ENCODE peak calls at places on chromosomes 7 and 10, in seven cellular contexts. One of them, this sample, is unnamed.

GRCh38 chr7:28800150-28800549 is 158.0 kb downstream of the TRIL start:
- DNase-seq in brain microvascular endothelial cell: no peak
- DNase-seq in fibroblast of the aortic adventitia: no peak
- DNase-seq in RWPE1: no peak
- DNase-seq in HCT116: no peak
- DNase-seq in A549: no peak
- DNase-seq in IMR-90: no peak
- DNase-seq in this sample: no peak

GRCh38 chr7:101126651-101127459 is at the start of gene SERPINE1:
- DNase-seq in A549: peak; percentile 98
- DNase-seq in brain microvascular endothelial cell: peak; percentile 100
- DNase-seq in RWPE1: peak; percentile 99
- DNase-seq in fibroblast of the aortic adventitia: peak; percentile 100
- DNase-seq in HCT116: peak; percentile 86
- DNase-seq in IMR-90: peak; percentile 100
- DNase-seq in this sample: peak; percentile 100

GRCh38 chr7:97819161-97819560 is 53.0 kb downstream of the ASNS start:
- DNase-seq in RWPE1: no peak
- DNase-seq in IMR-90: no peak
- DNase-seq in fibroblast of the aortic adventitia: no peak
- DNase-seq in A549: peak; percentile 7
- DNase-seq in brain microvascular endothelial cell: no peak
- DNase-seq in HCT116: peak; percentile 15
- DNase-seq in this sample: no peak

GRCh38 chr10:114279289-114279688 is 40.2 kb downstream of the VWA2 start:
- DNase-seq in A549: no peak
- DNase-seq in brain microvascular endothelial cell: no peak
- DNase-seq in HCT116: no peak
- DNase-seq in RWPE1: no peak
- DNase-seq in fibroblast of the aortic adventitia: no peak
- DNase-seq in IMR-90: no peak
- DNase-seq in this sample: no peak

GRCh38 chr7:101650579-101651081 is 21.5 kb upstream of the MYL10 start:
- DNase-seq in RWPE1: no peak
- DNase-seq in HCT116: no peak
- DNase-seq in A549: no peak
- DNase-seq in brain microvascular endothelial cell: no peak
- DNase-seq in IMR-90: no peak
- DNase-seq in fibroblast of the aortic adventitia: peak; percentile 5
- DNase-seq in this sample: no peak

GRCh38 chr7:5692845-5693278 is 88.6 kb downstream of the RNF216 start:
- DNase-seq in HCT116: no peak
- DNase-seq in RWPE1: peak; percentile 69
- DNase-seq in IMR-90: peak; percentile 82
- DNase-seq in fibroblast of the aortic adventitia: peak; percentile 60
- DNase-seq in A549: peak; percentile 74
- DNase-seq in brain microvascular endothelial cell: peak; percentile 73
- DNase-seq in this sample: peak; percentile 79

GRCh38 chr10:50917486-50917885 is 32.1 kb upstream of the A1CF start:
- DNase-seq in brain microvascular endothelial cell: peak; percentile 75
- DNase-seq in HCT116: no peak
- DNase-seq in fibroblast of the aortic adventitia: peak; percentile 80
- DNase-seq in A549: no peak
- DNase-seq in IMR-90: peak; percentile 74
- DNase-seq in RWPE1: peak; percentile 53
- DNase-seq in this sample: peak; percentile 20

GRCh38 chr7:70154521-70155180 is 556.4 kb downstream of the AUTS2 start:
- DNase-seq in brain microvascular endothelial cell: no peak
- DNase-seq in IMR-90: no peak
- DNase-seq in A549: no peak
- DNase-seq in RWPE1: no peak
- DNase-seq in HCT116: no peak
- DNase-seq in fibroblast of the aortic adventitia: no peak
- DNase-seq in this sample: no peak

GRCh38 chr7:18200855-18201254 is 173.2 kb upstream of the PRPS1L1 start:
- DNase-seq in fibroblast of the aortic adventitia: no peak
- DNase-seq in A549: no peak
- DNase-seq in brain microvascular endothelial cell: no peak
- DNase-seq in HCT116: no peak
- DNase-seq in IMR-90: no peak
- DNase-seq in RWPE1: no peak
- DNase-seq in this sample: no peak

GRCh38 chr7:66169616-66170015 is 35.5 kb upstream of the TPST1 start:
- DNase-seq in HCT116: no peak
- DNase-seq in brain microvascular endothelial cell: no peak
- DNase-seq in A549: no peak
- DNase-seq in RWPE1: peak; percentile 33
- DNase-seq in IMR-90: no peak
- DNase-seq in fibroblast of the aortic adventitia: no peak
- DNase-seq in this sample: no peak
- TF ChIP-seq CTCF in HCT116: no peak
- TF ChIP-seq CTCF in brain microvascular endothelial cell: no peak
- TF ChIP-seq CTCF in A549: no peak
- TF ChIP-seq CTCF in RWPE1: no peak
- TF ChIP-seq CTCF in IMR-90: no peak
- TF ChIP-seq CTCF in fibroblast of the aortic adventitia: no peak
- TF ChIP-seq CTCF in this sample: no peak

GRCh38 chr10:83184641-83185040 is 954.7 kb upstream of the GHITM start:
- DNase-seq in RWPE1: no peak
- DNase-seq in HCT116: no peak
- DNase-seq in brain microvascular endothelial cell: no peak
- DNase-seq in IMR-90: no peak
- DNase-seq in fibroblast of the aortic adventitia: no peak
- DNase-seq in A549: no peak
- DNase-seq in this sample: no peak

GRCh38 chr10:83195021-83195420 is 944.3 kb upstream of the GHITM start:
- DNase-seq in HCT116: no peak
- DNase-seq in RWPE1: no peak
- DNase-seq in fibroblast of the aortic adventitia: no peak
- DNase-seq in A549: no peak
- DNase-seq in brain microvascular endothelial cell: no peak
- DNase-seq in IMR-90: no peak
- DNase-seq in this sample: no peak

GRCh38 chr10:83190614-83191013 is 948.7 kb upstream of the GHITM start:
- DNase-seq in IMR-90: no peak
- DNase-seq in A549: no peak
- DNase-seq in HCT116: no peak
- DNase-seq in fibroblast of the aortic adventitia: peak; percentile 0
- DNase-seq in RWPE1: no peak
- DNase-seq in brain microvascular endothelial cell: no peak
- DNase-seq in this sample: no peak
- TF ChIP-seq CTCF in IMR-90: no peak
- TF ChIP-seq CTCF in A549: no peak
- TF ChIP-seq CTCF in HCT116: no peak
- TF ChIP-seq CTCF in fibroblast of the aortic adventitia: no peak
- TF ChIP-seq CTCF in RWPE1: no peak
- TF ChIP-seq CTCF in brain microvascular endothelial cell: no peak
- TF ChIP-seq CTCF in this sample: no peak

GRCh38 chr7:85828654-85829053 is 641.8 kb upstream of the SEMA3D start:
- DNase-seq in RWPE1: no peak
- DNase-seq in A549: no peak
- DNase-seq in brain microvascular endothelial cell: no peak
- DNase-seq in IMR-90: no peak
- DNase-seq in fibroblast of the aortic adventitia: peak; percentile 1
- DNase-seq in HCT116: no peak
- DNase-seq in this sample: no peak
- TF ChIP-seq CTCF in RWPE1: no peak
- TF ChIP-seq CTCF in A549: no peak
- TF ChIP-seq CTCF in brain microvascular endothelial cell: no peak
- TF ChIP-seq CTCF in IMR-90: no peak
- TF ChIP-seq CTCF in fibroblast of the aortic adventitia: no peak
- TF ChIP-seq CTCF in HCT116: no peak
- TF ChIP-seq CTCF in this sample: no peak

GRCh38 chr7:117139691-117139984 is 183.2 kb downstream of the WNT2 start:
- DNase-seq in RWPE1: no peak
- DNase-seq in fibroblast of the aortic adventitia: no peak
- DNase-seq in A549: no peak
- DNase-seq in IMR-90: no peak
- DNase-seq in brain microvascular endothelial cell: no peak
- DNase-seq in HCT116: no peak
- DNase-seq in this sample: no peak

GRCh38 chr7:117137868-117138267 is 184.6 kb downstream of the ST7 start:
- DNase-seq in IMR-90: no peak
- DNase-seq in A549: no peak
- DNase-seq in RWPE1: no peak
- DNase-seq in HCT116: no peak
- DNase-seq in fibroblast of the aortic adventitia: no peak
- DNase-seq in brain microvascular endothelial cell: no peak
- DNase-seq in this sample: no peak

GRCh38 chr7:117135553-117135891 is 182.2 kb downstream of the ST7 start:
- DNase-seq in HCT116: no peak
- DNase-seq in fibroblast of the aortic adventitia: no peak
- DNase-seq in IMR-90: no peak
- DNase-seq in RWPE1: no peak
- DNase-seq in A549: no peak
- DNase-seq in brain microvascular endothelial cell: no peak
- DNase-seq in this sample: no peak

GRCh38 chr7:117138943-117139690 is 183.7 kb downstream of the WNT2 start:
- DNase-seq in HCT116: no peak
- DNase-seq in fibroblast of the aortic adventitia: no peak
- DNase-seq in RWPE1: no peak
- DNase-seq in A549: no peak
- DNase-seq in brain microvascular endothelial cell: no peak
- DNase-seq in IMR-90: no peak
- DNase-seq in this sample: no peak

GRCh38 chr7:117138474-117138873 is 184.4 kb downstream of the WNT2 start:
- DNase-seq in fibroblast of the aortic adventitia: no peak
- DNase-seq in brain microvascular endothelial cell: no peak
- DNase-seq in A549: no peak
- DNase-seq in HCT116: no peak
- DNase-seq in IMR-90: no peak
- DNase-seq in RWPE1: no peak
- DNase-seq in this sample: no peak
- TF ChIP-seq CTCF in fibroblast of the aortic adventitia: no peak
- TF ChIP-seq CTCF in brain microvascular endothelial cell: no peak
- TF ChIP-seq CTCF in A549: no peak
- TF ChIP-seq CTCF in HCT116: no peak
- TF ChIP-seq CTCF in IMR-90: no peak
- TF ChIP-seq CTCF in RWPE1: no peak
- TF ChIP-seq CTCF in this sample: no peak

GRCh38 chr10:62818426-62819011 is 2.4 kb upstream of the EGR2 start:
- DNase-seq in IMR-90: no peak
- DNase-seq in HCT116: no peak
- DNase-seq in brain microvascular endothelial cell: no peak
- DNase-seq in fibroblast of the aortic adventitia: no peak
- DNase-seq in A549: peak; percentile 17
- DNase-seq in RWPE1: no peak
- DNase-seq in this sample: no peak
- TF ChIP-seq CTCF in IMR-90: peak; percentile 27
- TF ChIP-seq CTCF in HCT116: no peak
- TF ChIP-seq CTCF in brain microvascular endothelial cell: no peak
- TF ChIP-seq CTCF in fibroblast of the aortic adventitia: no peak
- TF ChIP-seq CTCF in A549: no peak
- TF ChIP-seq CTCF in RWPE1: no peak
- TF ChIP-seq CTCF in this sample: no peak

DNA sequence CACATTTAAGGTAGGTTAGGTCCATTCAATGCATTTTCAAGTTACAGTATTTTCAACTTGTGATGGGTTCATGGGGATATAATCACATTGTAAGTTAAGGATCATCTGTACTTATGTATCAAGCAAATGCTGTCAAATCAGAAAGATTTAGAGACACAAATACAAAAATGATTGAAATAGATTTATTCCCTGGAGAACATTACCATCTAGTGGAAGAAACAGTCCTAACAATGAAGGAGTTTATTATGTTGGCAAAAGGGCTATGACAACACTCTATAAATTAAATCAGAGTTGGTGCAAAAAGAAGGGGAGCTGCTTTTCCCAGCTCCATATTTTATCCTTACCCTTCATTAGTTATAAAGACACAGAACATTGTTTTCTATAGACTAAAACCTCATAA is 69.0 kb downstream of the PRSS58 start:
- DNase-seq in HCT116: peak; percentile 16
- DNase-seq in IMR-90: no peak
- DNase-seq in brain microvascular endothelial cell: no peak
- DNase-seq in A549: peak; percentile 54
- DNase-seq in RWPE1: no peak
- DNase-seq in fibroblast of the aortic adventitia: peak; percentile 18
- DNase-seq in this sample: no peak
- TF ChIP-seq CTCF in HCT116: peak; percentile 5
- TF ChIP-seq CTCF in IMR-90: no peak
- TF ChIP-seq CTCF in brain microvascular endothelial cell: no peak
- TF ChIP-seq CTCF in A549: peak; percentile 74
- TF ChIP-seq CTCF in RWPE1: no peak
- TF ChIP-seq CTCF in fibroblast of the aortic adventitia: no peak
- TF ChIP-seq CTCF in this sample: peak; percentile 26

This sample was measured in HFFc6.